ENCODE peak calls at places on chromosomes 6 and 20, in eight cellular contexts. Z, C, K, R, E, V, P and M are unnamed samples.

GRCh38 chr20:13464702-13465101 is 174.0 kb downstream of the TASP1 start:
- DNase-seq in Z (no peak), C (no peak), K (no peak), R (no peak), E (no peak), V (no peak), P (no peak), M (no peak)

GRCh38 chr6:130943738-130944137 is 116.5 kb downstream of the SMLR1 start:
- DNase-seq in Z (no peak), C (no peak), K (no peak), R (peak; percentile 11), E (no peak), V (no peak), P (peak; percentile 49), M (no peak)

GRCh38 chr20:62583424-62583920 is 58.8 kb upstream of the SLCO4A1 start:
- DNase-seq in Z (peak; percentile 13), C (no peak), K (no peak), R (no peak), E (no peak), V (no peak), P (no peak), M (no peak)

GRCh38 chr6:126976263-126976797 is 142.1 kb upstream of the RSPO3 start:
- DNase-seq in Z (no peak), C (no peak), K (no peak), R (no peak), E (no peak), V (no peak), P (no peak), M (no peak)

GRCh38 chr6:71157350-71157749 is 131.3 kb upstream of the OGFRL1 start:
- DNase-seq in Z (no peak), C (no peak), K (no peak), R (no peak), E (no peak), V (no peak), P (no peak), M (no peak)

GRCh38 chr20:40651121-40651520 is 37.9 kb downstream of the MAFB start:
- DNase-seq in Z (no peak), C (no peak), K (no peak), R (no peak), E (no peak), V (no peak), P (no peak), M (no peak)

GRCh38 chr6:154548130-154548830 is 37.8 kb upstream of the CNKSR3 start:
- DNase-seq in Z (peak; percentile 35), C (no peak), K (no peak), R (no peak), E (no peak), V (no peak), P (peak; percentile 41), M (no peak)

GRCh38 chr6:145012039-145012662 is 723.2 kb downstream of the EPM2A start:
- DNase-seq in Z (no peak), C (no peak), K (no peak), R (peak; percentile 26), E (no peak), V (no peak), P (no peak), M (no peak)

GRCh38 chr6:162249907-162250642 is 477.5 kb downstream of the PRKN start:
- DNase-seq in Z (no peak), C (no peak), K (no peak), R (no peak), E (no peak), V (no peak), P (no peak), M (no peak)

GRCh38 chr6:39861663-39862062 is 69.5 kb downstream of the DAAM2 start:
- DNase-seq in Z (no peak), C (no peak), K (no peak), R (no peak), E (no peak), V (no peak), P (no peak), M (no peak)

GRCh38 chr6:124008689-124009371 is 205.2 kb downstream of the NKAIN2 start:
- DNase-seq in Z (no peak), C (no peak), K (no peak), R (no peak), E (no peak), V (no peak), P (no peak), M (no peak)

GRCh38 chr20:2519115-2519815 is 10.6 kb upstream of the ZNF343 start:
- DNase-seq in Z (no peak), C (no peak), K (no peak), R (no peak), E (no peak), V (no peak), P (no peak), M (no peak)

GRCh38 chr20:59173938-59174496 is 10.4 kb downstream of the ZNF831 start:
- DNase-seq in Z (no peak), C (no peak), K (peak; percentile 69), R (no peak), E (no peak), V (no peak), P (no peak), M (no peak)

GRCh38 chr20:56926501-56926900 is 297.4 kb downstream of the TFAP2C start:
- DNase-seq in Z (no peak), C (no peak), K (no peak), R (no peak), E (no peak), V (no peak), P (no peak), M (no peak)

GRCh38 chr20:56924316-56924975 is 295.3 kb downstream of the TFAP2C start:
- DNase-seq in Z (no peak), C (no peak), K (no peak), R (no peak), E (no peak), V (no peak), P (no peak), M (no peak)

GRCh38 chr20:56922497-56922896 is 293.4 kb downstream of the TFAP2C start:
- DNase-seq in Z (no peak), C (no peak), K (no peak), R (no peak), E (no peak), V (no peak), P (no peak), M (no peak)

GRCh38 chr20:56925696-56926101 is 296.6 kb downstream of the TFAP2C start:
- DNase-seq in Z (no peak), C (no peak), K (no peak), R (peak; percentile 37), E (no peak), V (no peak), P (no peak), M (no peak)

GRCh38 chr20:56924976-56925695 is 296.0 kb downstream of the TFAP2C start:
- DNase-seq in Z (no peak), C (no peak), K (no peak), R (peak; percentile 45), E (no peak), V (no peak), P (peak; percentile 2), M (no peak)
- H3K4me1 ChIP-seq in Z (peaks cover 12% of the 10 kb centered on the region), C (no peaks in the 10 kb centered on the region), K (peaks cover 3% of the 10 kb centered on the region), R (peaks cover 7% of the 10 kb centered on the region), E (no peaks in the 10 kb centered on the region), V (no peaks in the 10 kb centered on the region), P (no peaks in the 10 kb centered on the region), M (no peaks in the 10 kb centered on the region)

GRCh38 chr6:33117826-33118277 is 42.1 kb downstream of the HLA-DPB1 start:
- DNase-seq in Z (no peak), C (no peak), K (no peak), R (no peak), E (no peak), V (no peak), P (no peak), M (no peak)

GRCh38 chr6:33114428-33114827 is 38.6 kb downstream of the HLA-DPB1 start:
- DNase-seq in Z (no peak), C (no peak), K (no peak), R (no peak), E (no peak), V (peak; percentile 25), P (no peak), M (no peak)

GRCh38 chr6:33116417-33116816 is 40.6 kb downstream of the HLA-DPB1 start:
- DNase-seq in Z (no peak), C (no peak), K (no peak), R (peak; percentile 9), E (no peak), V (no peak), P (no peak), M (no peak)

GRCh38 chr6:33118525-33119123 is 42.8 kb downstream of the HLA-DPB1 start:
- DNase-seq in Z (no peak), C (no peak), K (no peak), R (peak; percentile 66), E (no peak), V (peak; percentile 78), P (peak; percentile 66), M (peak; percentile 72)

GRCh38 chr6:33116881-33117711 is 41.3 kb downstream of the HLA-DPB1 start:
- DNase-seq in Z (no peak), C (no peak), K (no peak), R (peak; percentile 44), E (no peak), V (no peak), P (no peak), M (no peak)
- H3K4me1 ChIP-seq in Z (peaks cover 7% of the 10 kb centered on the region), C (no peaks in the 10 kb centered on the region), K (no peaks in the 10 kb centered on the region), R (no peaks in the 10 kb centered on the region), E (no peaks in the 10 kb centered on the region), V (peaks cover 30% of the 10 kb centered on the region), P (no peaks in the 10 kb centered on the region), M (no peaks in the 10 kb centered on the region)

GRCh38 chr20:1435337-1435699 is 31.3 kb downstream of the NSFL1C start:
- DNase-seq in Z (no peak), C (no peak), K (no peak), R (no peak), E (no peak), V (no peak), P (no peak), M (no peak)
- H3K4me1 ChIP-seq in Z (no peaks in the 10 kb centered on the region), C (no peaks in the 10 kb centered on the region), K (peaks cover 6% of the 10 kb centered on the region), R (no peaks in the 10 kb centered on the region), E (peaks cover 12% of the 10 kb centered on the region), V (peaks cover 34% of the 10 kb centered on the region), P (no peaks in the 10 kb centered on the region), M (peaks cover 20% of the 10 kb centered on the region)

DNA sequence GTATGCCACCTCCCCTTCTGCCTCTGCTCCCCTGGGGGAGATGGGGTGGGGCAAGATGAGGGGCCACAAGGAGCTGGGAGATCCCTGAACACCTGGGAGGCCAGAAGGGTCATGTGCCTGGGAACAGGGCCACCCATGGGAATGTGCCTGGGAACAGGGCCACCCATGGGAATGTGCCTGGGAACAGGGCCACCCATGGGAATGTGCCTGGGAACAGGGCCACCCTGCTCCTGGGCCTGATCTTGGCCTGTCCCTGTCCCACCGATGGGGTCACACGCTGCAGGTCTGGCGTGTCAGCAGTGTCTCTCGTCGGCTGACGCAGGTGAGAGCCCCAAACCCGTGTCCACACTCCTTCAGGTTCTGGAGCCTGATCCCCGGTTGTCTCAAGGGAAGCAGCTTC is 4.4 kb downstream of the RGS19 start:
- DNase-seq in Z (no peak), C (no peak), K (no peak), R (no peak), E (no peak), V (no peak), P (no peak), M (no peak)
- H3K4me1 ChIP-seq in Z (peaks cover 16% of the 10 kb centered on the region), C (no peaks in the 10 kb centered on the region), K (peaks cover 10% of the 10 kb centered on the region), R (peaks cover 5% of the 10 kb centered on the region), E (peaks cover 23% of the 10 kb centered on the region), V (peaks cover 33% of the 10 kb centered on the region), P (peaks cover 9% of the 10 kb centered on the region), M (peaks cover 23% of the 10 kb centered on the region)

GRCh38 chr6:108592371-108593337 is 31.9 kb downstream of the FOXO3 start:
- DNase-seq in Z (peak; percentile 44), C (peak; percentile 68), K (no peak), R (no peak), E (peak; percentile 67), V (peak; percentile 93), P (peak; percentile 47), M (peak; percentile 69)
- H3K4me1 ChIP-seq in Z (peaks cover 100% of the 10 kb centered on the region), C (no peaks in the 10 kb centered on the region), K (peaks cover 93% of the 10 kb centered on the region), R (peaks cover 51% of the 10 kb centered on the region), E (peaks cover 35% of the 10 kb centered on the region), V (peaks cover 100% of the 10 kb centered on the region), P (peaks cover 60% of the 10 kb centered on the region), M (peaks cover 43% of the 10 kb centered on the region)